ENCODE peak calls at places on chromosomes 6 and 20, in eight cellular contexts. Y is RWPE1; O is stimulated activated CD8-positive, alpha-beta memory T cell treated with anti-CD3 and anti-CD28 coated beads, Interleukin-2, amount 100 ng/mL, for 1 hour; G is fibroblast of mammary gland; M is epithelial cell of esophagus; X is astrocyte of the spinal cord; U is neural crest cell; P is stimulated activated naive CD4-positive, alpha-beta T cell. I is an unnamed sample.

GRCh38 chr6:160253714-160254113 is 4.9 kb downstream of the SLC22A2 start:
- DNase-seq in Y (no peak), O (no peak), G (no peak), M (no peak), X (no peak), U (no peak), P (no peak), I (no peak)

GRCh38 chr6:3690506-3690905 is 61.0 kb downstream of the PXDC1 start:
- DNase-seq in Y (no peak), O (no peak), G (no peak), M (no peak), X (no peak), U (no peak), P (no peak), I (no peak)

GRCh38 chr6:167116109-167116837 is 6.6 kb upstream of the CCR6 start:
- DNase-seq in Y (no peak), O (no peak), G (peak), M (no peak), X (no peak), U (no peak), P (no peak), I (no peak)

GRCh38 chr6:132087391-132087790 is 136.2 kb upstream of the CCN2 start:
- DNase-seq in Y (no peak), O (no peak), G (peak), M (peak), X (peak), U (no peak), P (no peak), I (no peak)

GRCh38 chr6:157558049-157558448 is 177.1 kb downstream of the ZDHHC14 start:
- DNase-seq in Y (no peak), O (no peak), G (no peak), M (no peak), X (no peak), U (no peak), P (no peak), I (no peak)

GRCh38 chr6:44257753-44258324 is 511 bp upstream of the SLC35B2 start:
- DNase-seq in Y (no peak), O (no peak), G (no peak), M (no peak), X (no peak), U (no peak), P (no peak), I (no peak)

GRCh38 chr20:59164681-59165388 is 1.2 kb downstream of the ZNF831 start:
- DNase-seq in Y (no peak), O (no peak), G (no peak), M (no peak), X (no peak), U (no peak), P (no peak), I (no peak)

GRCh38 chr6:149924206-149924932 is 1.4 kb upstream of the RAET1G start:
- DNase-seq in Y (no peak), O (no peak), G (no peak), M (no peak), X (no peak), U (no peak), P (no peak), I (no peak)

I was measured in NCI-H748 treated with DMSO at 0.1 percent for 48 hours.